ENCODE peak calls at places on chromosomes 16 and 17, in five cellular contexts. O is GM13977; N is caudate nucleus; B is stimulated activated CD8-positive, alpha-beta memory T cell treated with anti-CD3 and anti-CD28 coated beads, Interleukin-4, amount 100 ng/mL, for 24 hours; U is naive thymus-derived CD8-positive, alpha-beta T cell. L is an unnamed sample.

GRCh38 chr16:75506567-75506966 is 11.3 kb upstream of the CHST6 start:
- DNase-seq in O (no peak), N (no peak), B (no peak), U (no peak), L (no peak)

GRCh38 chr17:33749171-33749570 is 456.1 kb upstream of the ASIC2 start:
- DNase-seq in O (no peak), N (no peak), B (no peak), U (no peak), L (no peak)

GRCh38 chr17:57832711-57833596 is 16.9 kb downstream of the MRPS23 start:
- DNase-seq in O (peak; percentile 67), N (peak; percentile 16), B (peak; percentile 40), U (peak; percentile 65), L (peak; percentile 56)

GRCh38 chr17:6711681-6712057 is 1.5 kb downstream of the SLC13A5 start:
- DNase-seq in O (no peak), N (no peak), B (no peak), U (no peak), L (no peak)

GRCh38 chr17:75783069-75783783 is 1.4 kb upstream of the UNK start:
- DNase-seq in O (peak; percentile 77), N (no peak), B (no peak), U (peak; percentile 58), L (no peak)

GRCh38 chr16:27551046-27551445 is 1.1 kb downstream of the KATNIP start:
- DNase-seq in O (no peak), N (no peak), B (no peak), U (no peak), L (no peak)

GRCh38 chr17:44086364-44087311 is 16.1 kb downstream of the G6PC3 start:
- DNase-seq in O (no peak), N (peak; percentile 36), B (peak; percentile 41), U (no peak), L (no peak)

GRCh38 chr17:63486317-63487013 is 9.6 kb downstream of the ACE start:
- DNase-seq in O (no peak), N (no peak), B (no peak), U (no peak), L (no peak)

GRCh38 chr17:58332720-58333395 is 4.3 kb upstream of the TSPOAP1 start:
- DNase-seq in O (no peak), N (no peak), B (peak; percentile 73), U (peak; percentile 59), L (no peak)

GRCh38 chr16:598823-599739 is 9.2 kb downstream of the RAB40C start:
- DNase-seq in O (no peak), N (no peak), B (no peak), U (no peak), L (no peak)

GRCh38 chr16:73058221-73058615 is 10.3 kb upstream of the ZFHX3 start:
- DNase-seq in O (peak; percentile 89), N (no peak), B (no peak), U (no peak), L (no peak)

GRCh38 chr17:73474370-73474988 is 162.7 kb upstream of the CDC42EP4 start:
- DNase-seq in O (no peak), N (no peak), B (no peak), U (no peak), L (no peak)

GRCh38 chr16:65445313-65446260 is 323.7 kb upstream of the CDH11 start:
- DNase-seq in O (no peak), N (no peak), B (no peak), U (no peak), L (no peak)

GRCh38 chr16:85239239-85239638 is 127.0 kb upstream of the CIBAR2 start:
- DNase-seq in O (no peak), N (no peak), B (no peak), U (no peak), L (no peak)

GRCh38 chr16:23905027-23905426 is 69.2 kb downstream of the PRKCB start:
- DNase-seq in O (no peak), N (no peak), B (no peak), U (no peak), L (no peak)

GRCh38 chr17:62826956-62827355 is 18.8 kb upstream of the MARCHF10 start:
- DNase-seq in O (no peak), N (no peak), B (no peak), U (no peak), L (no peak)

GRCh38 chr16:85502357-85502756 is 110.8 kb upstream of the GSE1 start:
- DNase-seq in O (no peak), N (no peak), B (no peak), U (no peak), L (no peak)

GRCh38 chr17:64295146-64295545 is 32.1 kb upstream of the TEX2 start:
- DNase-seq in O (no peak), N (no peak), B (no peak), U (no peak), L (no peak)

GRCh38 chr17:13410874-13411273 is 190.9 kb downstream of the HS3ST3A1 start:
- DNase-seq in O (no peak), N (no peak), B (no peak), U (no peak), L (no peak)

GRCh38 chr17:80260791-80261158 is at the start of gene RNF213:
- DNase-seq in O (peak; percentile 91), N (no peak), B (no peak), U (peak; percentile 62), L (peak; percentile 55)

GRCh38 chr16:72711823-72712222 is 336.1 kb downstream of the ZFHX3 start:
- DNase-seq in O (no peak), N (no peak), B (no peak), U (no peak), L (no peak)

GRCh38 chr17:57987582-57988300 is at the start of gene VEZF1:
- DNase-seq in O (peak; percentile 91), N (peak; percentile 84), B (peak; percentile 68), U (peak; percentile 81), L (peak; percentile 81)

GRCh38 chr17:79065105-79065670 is 9.4 kb upstream of the ENGASE start:
- DNase-seq in O (no peak), N (no peak), B (peak; percentile 19), U (peak; percentile 66), L (peak; percentile 43)

GRCh38 chr16:49287572-49287971 is 5.9 kb upstream of the CBLN1 start:
- DNase-seq in O (no peak), N (no peak), B (no peak), U (no peak), L (no peak)

GRCh38 chr17:60391419-60392041 is 403 bp downstream of the USP32 start:
- DNase-seq in O (no peak), N (no peak), B (no peak), U (no peak), L (no peak)

GRCh38 chr17:19295478-19296200 is 58.5 kb downstream of the EPN2 start:
- DNase-seq in O (no peak), N (no peak), B (no peak), U (no peak), L (no peak)

L was measured in T-cell.